ENCODE peak calls at places on chromosomes 6 and 20, in six cellular contexts. B, I, M, Q, R and X are unnamed samples. For H3K27me3 and H3K4me1, the result is how much of the 10 kb centered on the place peaks cover.

GRCh38 chr6:128323011-128323410 is 197.4 kb downstream of the PTPRK start:
- DNase-seq in I (no peak), R (no peak), Q (no peak), M (no peak), B (no peak), X (no peak)

GRCh38 chr6:43628392-43629103 is 516 bp downstream of the GTPBP2 start:
- DNase-seq in M (peak), I (no peak), Q (peak), R (peak), B (peak), X (no peak)

GRCh38 chr6:159483259-159483658 is 209.8 kb downstream of the SOD2 start:
- DNase-seq in R (no peak), Q (no peak), M (no peak), B (no peak), I (no peak), X (no peak)

GRCh38 chr20:32798046-32798985 is 21.4 kb upstream of the MAPRE1 start:
- DNase-seq in R (peak), M (no peak), B (no peak), I (no peak), Q (no peak), X (no peak)

GRCh38 chr6:116406678-116407345 is 36.1 kb downstream of the DSE start:
- DNase-seq in M (no peak), Q (peak), B (no peak), R (no peak), I (no peak), X (no peak)

GRCh38 chr6:133973109-133973971 is 20.3 kb downstream of the TBPL1 start:
- DNase-seq in R (no peak), I (no peak), M (peak), B (peak), Q (peak), X (no peak)

GRCh38 chr20:13904766-13905165 is 85.6 kb downstream of the SEL1L2 start:
- DNase-seq in I (no peak), M (no peak), B (no peak), Q (no peak), R (no peak), X (no peak)

GRCh38 chr20:4088766-4089165 is 73.4 kb upstream of the RNF24 start:
- DNase-seq in R (no peak), B (no peak), Q (no peak), M (no peak), I (peak), X (no peak)

GRCh38 chr6:21666788-21667681 is 73.5 kb downstream of the SOX4 start:
- DNase-seq in Q (no peak), B (no peak), M (no peak), R (no peak), I (no peak), X (no peak)

GRCh38 chr6:9250852-9251251 is 815.5 kb upstream of the SLC35B3 start:
- DNase-seq in M (peak), I (no peak), B (no peak), R (no peak), Q (peak), X (peak)

GRCh38 chr6:148179786-148180185 is 162.9 kb upstream of the SASH1 start:
- DNase-seq in R (peak), I (no peak), B (no peak), M (peak), Q (peak), X (no peak)

GRCh38 chr6:2630362-2630761 is 120.4 kb downstream of the MYLK4 start:
- DNase-seq in B (no peak), Q (peak), M (peak), I (no peak), R (no peak), X (no peak)

GRCh38 chr6:54515013-54515412 is 206.8 kb downstream of the TINAG start:
- DNase-seq in R (no peak), B (no peak), Q (no peak), I (no peak), M (no peak), X (no peak)

GRCh38 chr6:117448732-117449131 is 23.0 kb upstream of the ROS1 start:
- DNase-seq in B (no peak), I (no peak), Q (peak), M (no peak), R (no peak), X (no peak)

GRCh38 chr6:117317261-117317660 is 51.9 kb downstream of the VGLL2 start:
- DNase-seq in I (no peak), B (no peak), Q (peak), R (no peak), M (peak), X (no peak)

GRCh38 chr20:3595541-3595940 is 67.7 kb downstream of the GFRA4 start:
- DNase-seq in B (no peak), I (no peak), R (no peak), Q (no peak), M (no peak), X (no peak)

GRCh38 chr6:39840781-39841180 is 48.6 kb downstream of the DAAM2 start:
- DNase-seq in I (no peak), B (no peak), R (no peak), M (no peak), Q (no peak), X (no peak)

GRCh38 chr6:100344761-100345160 is 120.0 kb downstream of the SIM1 start:
- DNase-seq in Q (peak), R (no peak), M (no peak), I (no peak), B (no peak), X (no peak)

GRCh38 chr20:16518068-16518783 is 55.0 kb downstream of the KIF16B start:
- DNase-seq in Q (peak), M (peak), B (peak), I (no peak), R (peak), X (no peak)

GRCh38 chr20:20734475-20734948 is 22.1 kb upstream of the RALGAPA2 start:
- DNase-seq in R (no peak), M (no peak), I (peak), Q (no peak), B (peak), X (no peak)

GRCh38 chr6:111971866-111972532 is 81.9 kb upstream of the CCN6 start:
- DNase-seq in B (no peak), Q (peak), M (no peak), R (no peak), I (peak), X (no peak)

GRCh38 chr6:86859513-86859912 is 77.8 kb upstream of the HTR1E start:
- DNase-seq in Q (no peak), M (no peak), B (no peak), R (no peak), I (no peak), X (no peak)

GRCh38 chr6:105045546-105045945 is 88.6 kb downstream of the LIN28B start:
- DNase-seq in M (no peak), I (no peak), B (no peak), R (no peak), Q (no peak), X (no peak)

GRCh38 chr6:15444081-15444731 is 198.3 kb downstream of the JARID2 start:
- DNase-seq in I (no peak), Q (peak), M (no peak), R (peak), B (no peak), X (no peak)

GRCh38 chr20:32943490-32944052 is 60.7 kb downstream of the SUN5 start:
- DNase-seq in R (no peak), Q (no peak), M (no peak), B (no peak), I (no peak), X (no peak)

GRCh38 chr6:19599813-19600464 is 237.2 kb upstream of the ID4 start:
- DNase-seq in M (no peak), I (no peak), R (no peak), Q (no peak), B (no peak), X (no peak)

GRCh38 chr20:61841551-61841950 is 224.1 kb downstream of the TAF4 start:
- DNase-seq in Q (no peak), M (no peak), I (no peak), B (no peak), R (no peak), X (no peak)

GRCh38 chr6:137233561-137234504 is 14.6 kb upstream of the IFNGR1 start:
- DNase-seq in I (no peak), R (no peak), Q (peak), B (no peak), M (no peak), X (peak)

GRCh38 chr20:60761056-60761455 is 491.0 kb upstream of the CDH4 start:
- DNase-seq in M (no peak), Q (no peak), I (no peak), R (no peak), B (no peak), X (no peak)

GRCh38 chr20:16222859-16223411 is 350.3 kb downstream of the KIF16B start:
- DNase-seq in M (no peak), Q (no peak), B (no peak), I (no peak), R (peak), X (no peak)

GRCh38 chr6:100612101-100612500 is 147.4 kb upstream of the SIM1 start:
- DNase-seq in B (no peak), R (no peak), Q (no peak), I (no peak), M (no peak), X (no peak)

GRCh38 chr20:34530342-34530741 is 14.1 kb downstream of the DYNLRB1 start:
- DNase-seq in I (no peak), M (no peak), B (no peak), Q (no peak), R (no peak), X (no peak)

GRCh38 chr6:56211724-56212123 is 35.7 kb downstream of the COL21A1 start:
- DNase-seq in R (no peak), Q (no peak), I (no peak), B (no peak), M (no peak), X (no peak)

GRCh38 chr6:21479140-21479539 is 114.4 kb upstream of the SOX4 start:
- DNase-seq in B (no peak), M (no peak), R (peak), I (no peak), Q (no peak), X (peak)

DNA sequence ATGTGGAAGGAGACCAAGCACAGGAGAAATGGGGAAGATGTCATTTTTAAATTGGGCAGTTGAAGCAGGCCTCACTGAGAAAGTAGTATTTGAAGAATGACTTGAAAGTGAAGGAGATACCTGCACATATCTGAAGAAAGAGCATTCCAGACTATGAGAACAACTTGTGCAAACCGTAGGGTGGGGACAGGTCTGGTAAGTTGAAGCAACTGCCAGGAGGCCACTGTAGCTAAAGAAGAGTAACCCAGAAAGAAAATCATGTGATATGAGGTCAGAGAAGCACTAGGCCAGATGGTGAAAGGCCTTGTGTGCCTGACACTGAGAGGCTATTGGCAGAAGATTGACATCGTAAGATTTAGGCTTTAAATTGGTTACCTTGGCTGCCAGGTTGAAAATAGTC is 4.7 kb upstream of the SUPT3H start:
- DNase-seq in M (no peak), R (no peak), Q (no peak), I (no peak), B (no peak), X (no peak)
- H3K27me3 ChIP-seq in M (under half), R (under half), Q (under half), I (under half), B (under half), X (under half)

DNA sequence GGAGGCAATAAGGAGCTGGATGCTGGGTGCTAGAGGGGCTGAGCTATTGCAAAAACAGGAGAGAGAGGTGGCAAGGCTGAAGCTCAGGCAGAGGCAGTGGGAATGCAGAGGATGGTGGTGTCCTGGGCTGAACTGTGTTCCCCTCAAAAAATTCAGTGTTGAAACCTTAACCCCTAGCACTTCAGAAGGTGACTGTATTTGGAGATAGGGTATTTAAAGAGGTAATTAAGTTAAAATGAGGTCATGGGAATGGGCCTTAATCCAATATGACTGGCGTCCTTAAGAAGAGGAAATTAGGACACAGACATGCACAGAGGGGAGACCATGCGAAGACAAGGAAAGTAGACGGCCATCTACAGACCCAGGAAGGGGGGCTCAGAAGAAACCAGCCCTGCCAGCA is 11.5 kb upstream of the MMP9 start:
- DNase-seq in Q (no peak), R (no peak), B (no peak), M (no peak), I (no peak), X (no peak)
- H3K4me1 ChIP-seq in Q (under half), R (under half), B (under half), M (under half), I (under half), X (under half)

GRCh38 chr20:58747400-58747672 is 54.7 kb downstream of the NPEPL1 start:
- DNase-seq in M (no peak), Q (no peak), I (no peak), R (no peak), B (no peak), X (no peak)

GRCh38 chr20:58746551-58747399 is 54.2 kb downstream of the NPEPL1 start:
- DNase-seq in I (no peak), B (no peak), R (no peak), Q (no peak), M (no peak), X (no peak)

GRCh38 chr20:58748628-58749027 is 56.0 kb downstream of the NPEPL1 start:
- DNase-seq in B (no peak), R (no peak), I (no peak), Q (no peak), M (no peak), X (no peak)

GRCh38 chr20:58749979-58750378 is 57.4 kb downstream of the NPEPL1 start:
- DNase-seq in M (no peak), I (no peak), B (no peak), R (no peak), Q (no peak), X (no peak)

DNA sequence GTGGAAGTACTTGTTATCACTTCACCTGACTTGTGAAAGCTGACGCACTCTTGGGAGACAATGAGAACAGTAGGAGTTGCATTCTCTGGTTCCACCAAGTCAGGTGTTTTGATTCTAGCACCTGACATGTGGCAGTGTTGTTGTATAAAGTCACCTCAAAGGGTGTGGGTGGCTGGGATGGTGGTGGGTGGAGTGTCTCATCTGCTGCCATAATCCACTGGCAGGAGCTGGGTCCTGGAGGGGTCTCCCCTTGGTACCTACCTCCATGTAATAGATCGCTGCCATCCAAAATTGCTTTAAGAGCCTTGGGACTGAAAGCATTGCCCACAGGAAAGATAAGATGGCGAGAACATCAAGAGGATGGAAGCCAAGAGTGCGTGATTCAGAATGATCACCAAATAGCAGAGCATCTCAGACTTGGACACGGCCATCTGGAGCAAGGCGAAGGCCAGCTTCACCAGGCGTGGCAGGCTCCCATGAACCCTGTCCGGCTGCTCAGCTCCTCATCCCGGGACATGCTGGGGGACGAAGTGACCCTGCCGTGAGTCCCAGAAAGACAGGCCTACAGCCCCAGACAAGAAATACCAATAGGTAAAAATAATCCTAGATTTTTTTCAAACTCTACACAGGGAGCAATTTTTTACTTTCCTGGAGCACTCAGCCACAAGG is 56.6 kb downstream of the NPEPL1 start:
- DNase-seq in I (no peak), M (no peak), R (no peak), B (no peak), Q (no peak), X (no peak)
- H3K27me3 ChIP-seq in I (under half), M (under half), R (under half), B (under half), Q (under half), X (under half)

DNA sequence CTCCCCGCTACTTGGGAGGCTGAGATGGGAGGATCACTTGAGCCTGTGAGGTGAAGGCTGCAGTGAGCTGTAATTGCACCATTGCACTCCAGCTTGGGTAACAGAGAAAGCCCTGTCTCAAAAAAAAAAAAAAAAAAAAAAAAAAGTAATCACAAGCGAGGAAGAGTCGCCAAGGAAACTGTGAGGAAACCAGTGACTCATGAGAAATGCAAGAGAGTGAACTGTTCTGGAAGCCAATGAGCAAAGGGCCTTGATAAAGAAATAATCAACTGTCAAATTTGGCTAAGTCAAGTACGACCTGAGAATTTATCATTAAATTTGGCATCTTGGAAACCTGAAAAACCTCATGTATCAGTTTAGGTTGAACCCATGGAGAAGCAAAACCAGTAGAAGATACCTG is 16.1 kb upstream of the LAMP5 start:
- DNase-seq in M (no peak), B (no peak), Q (no peak), R (no peak), I (no peak), X (no peak)
- H3K4me1 ChIP-seq in M (under half), B (under half), Q (under half), R (under half), I (under half), X (under half)

GRCh38 chr20:44033344-44033743 is 118.7 kb downstream of the TOX2 start:
- DNase-seq in R (no peak), M (no peak), B (no peak), Q (peak), I (no peak), X (no peak)
- H3K27me3 ChIP-seq in R (under half), M (under half), B (under half), Q (half or more), I (under half), X (under half)

DNA sequence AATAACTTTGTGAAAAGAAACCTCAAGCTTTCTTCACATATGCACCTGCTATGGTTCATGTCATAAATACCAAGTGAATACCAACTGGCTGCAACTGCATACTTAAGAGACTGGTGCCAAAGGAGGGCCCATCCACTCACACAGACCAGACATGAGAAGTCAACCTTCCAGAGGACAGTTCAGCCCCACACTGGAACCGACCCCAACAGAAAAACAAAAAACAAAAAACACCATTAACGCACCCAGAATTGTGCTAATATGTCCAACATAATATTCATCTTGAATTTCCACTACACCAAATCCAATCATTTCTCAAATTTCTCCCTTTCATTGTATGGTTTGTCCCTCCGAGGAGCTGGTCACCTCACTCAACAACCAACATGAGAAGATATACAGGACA is 42.8 kb downstream of the CHD6 start:
- DNase-seq in Q (no peak), I (no peak), R (no peak), B (no peak), M (no peak), X (no peak)
- H3K4me1 ChIP-seq in Q (under half), I (half or more), R (under half), B (under half), M (under half), X (half or more)

DNA sequence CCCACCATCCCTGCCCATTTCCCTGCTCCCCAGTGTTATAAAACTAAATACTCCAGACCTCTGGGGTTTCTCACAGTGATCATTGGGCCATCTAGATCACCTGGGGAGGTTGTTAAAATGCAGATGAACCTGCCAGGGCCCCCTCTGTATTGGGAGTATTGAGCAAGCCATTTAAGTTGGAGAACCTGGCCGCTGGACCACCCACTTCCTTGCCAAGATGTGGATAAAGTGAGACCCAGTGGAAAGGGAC is 1.5 kb downstream of the ID1 start:
- DNase-seq in B (no peak), Q (peak), I (no peak), M (no peak), R (no peak), X (no peak)
- H3K27me3 ChIP-seq in B (under half), Q (under half), I (under half), M (under half), R (under half), X (under half)